ENCODE peak calls at places on chromosome 19, in six cellular contexts. One of them, this sample, is unnamed.

GRCh38 chr19:35004517-35005255 is 4.6 kb downstream of the GRAMD1A start:
- DNase-seq in osteocyte: no peak
- DNase-seq in psoas muscle: no peak
- DNase-seq in PC-3: no peak
- DNase-seq in endothelial cell: no peak
- DNase-seq in B cell: no peak
- DNase-seq in this sample: no peak

GRCh38 chr19:30479231-30479630 is 107.0 kb downstream of the ZNF536 start:
- DNase-seq in PC-3: no peak
- DNase-seq in psoas muscle: no peak
- DNase-seq in osteocyte: no peak
- DNase-seq in endothelial cell: no peak
- DNase-seq in B cell: no peak
- DNase-seq in this sample: no peak

GRCh38 chr19:55358943-55359908 is 3.8 kb downstream of the GARIN5B start:
- DNase-seq in B cell: no peak
- DNase-seq in osteocyte: no peak
- DNase-seq in endothelial cell: no peak
- DNase-seq in PC-3: no peak
- DNase-seq in psoas muscle: no peak
- DNase-seq in this sample: no peak

GRCh38 chr19:49916839-49917733 is 11.9 kb upstream of the ATF5 start:
- DNase-seq in psoas muscle: no peak
- DNase-seq in endothelial cell: no peak
- DNase-seq in PC-3: no peak
- DNase-seq in B cell: no peak
- DNase-seq in osteocyte: no peak
- DNase-seq in this sample: no peak

GRCh38 chr19:50500753-50501151 is 10.2 kb downstream of the JOSD2 start:
- DNase-seq in PC-3: no peak
- DNase-seq in psoas muscle: peak
- DNase-seq in osteocyte: no peak
- DNase-seq in B cell: no peak
- DNase-seq in endothelial cell: no peak
- DNase-seq in this sample: no peak

GRCh38 chr19:13017306-13018036 is 22.2 kb downstream of the NFIX start:
- DNase-seq in psoas muscle: no peak
- DNase-seq in endothelial cell: no peak
- DNase-seq in PC-3: peak
- DNase-seq in osteocyte: no peak
- DNase-seq in B cell: no peak
- DNase-seq in this sample: no peak

GRCh38 chr19:18156841-18157464 is 4.0 kb downstream of the PIK3R2 start:
- DNase-seq in PC-3: peak
- DNase-seq in osteocyte: peak
- DNase-seq in endothelial cell: no peak
- DNase-seq in B cell: no peak
- DNase-seq in psoas muscle: peak
- DNase-seq in this sample: no peak

GRCh38 chr19:15250635-15250993 is 18.4 kb upstream of the EPHX3 start:
- DNase-seq in PC-3: no peak
- DNase-seq in B cell: no peak
- DNase-seq in psoas muscle: no peak
- DNase-seq in endothelial cell: no peak
- DNase-seq in osteocyte: no peak
- DNase-seq in this sample: no peak

GRCh38 chr19:54190942-54191670 is at the start of gene TSEN34:
- DNase-seq in psoas muscle: peak
- DNase-seq in endothelial cell: peak
- DNase-seq in B cell: peak
- DNase-seq in osteocyte: peak
- DNase-seq in PC-3: peak
- DNase-seq in this sample: no peak

DNA sequence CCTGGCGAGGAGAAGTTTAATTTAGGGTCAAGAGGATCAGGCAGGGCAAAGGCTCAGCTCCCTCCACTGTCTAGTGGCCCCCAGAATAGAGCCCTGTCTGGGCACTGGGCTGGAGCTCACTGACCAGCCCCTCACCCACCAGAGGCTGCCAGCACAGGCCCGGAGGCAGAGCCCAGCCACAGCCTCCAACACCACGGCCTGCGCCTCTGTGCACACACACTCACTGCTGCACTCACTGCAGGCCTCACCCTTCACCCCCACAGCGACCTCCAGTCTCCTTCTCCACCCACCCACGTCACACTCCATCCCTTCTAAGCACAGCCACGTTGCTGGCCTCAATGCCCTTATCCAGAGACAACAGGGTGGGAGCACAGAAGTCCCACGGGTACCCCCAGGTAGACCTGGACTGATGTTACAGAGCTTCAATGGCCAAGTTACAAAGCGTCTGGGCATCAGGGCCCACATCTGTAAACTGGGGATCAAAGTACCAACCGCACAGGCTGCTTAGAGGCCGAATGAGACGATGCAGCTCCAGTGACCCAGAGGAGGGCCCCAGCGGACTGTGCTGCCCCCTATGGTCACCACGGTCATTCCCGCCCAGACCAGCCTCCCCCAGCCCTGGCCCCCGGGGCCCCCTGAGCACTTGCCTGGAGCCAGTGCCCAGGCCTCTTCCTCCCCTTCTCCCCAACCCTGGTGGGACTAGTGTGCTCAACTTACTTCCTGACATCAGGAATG is 4.5 kb upstream of the PRKD2 start:
- DNase-seq in endothelial cell: peak
- DNase-seq in osteocyte: no peak
- DNase-seq in psoas muscle: no peak
- DNase-seq in PC-3: no peak
- DNase-seq in B cell: no peak
- DNase-seq in this sample: no peak
- TF ChIP-seq CTCF in endothelial cell: peak
- TF ChIP-seq CTCF in osteocyte: peak
- TF ChIP-seq CTCF in psoas muscle: no peak
- TF ChIP-seq CTCF in PC-3: no peak
- TF ChIP-seq CTCF in B cell: no peak
- TF ChIP-seq CTCF in this sample: no peak

DNA sequence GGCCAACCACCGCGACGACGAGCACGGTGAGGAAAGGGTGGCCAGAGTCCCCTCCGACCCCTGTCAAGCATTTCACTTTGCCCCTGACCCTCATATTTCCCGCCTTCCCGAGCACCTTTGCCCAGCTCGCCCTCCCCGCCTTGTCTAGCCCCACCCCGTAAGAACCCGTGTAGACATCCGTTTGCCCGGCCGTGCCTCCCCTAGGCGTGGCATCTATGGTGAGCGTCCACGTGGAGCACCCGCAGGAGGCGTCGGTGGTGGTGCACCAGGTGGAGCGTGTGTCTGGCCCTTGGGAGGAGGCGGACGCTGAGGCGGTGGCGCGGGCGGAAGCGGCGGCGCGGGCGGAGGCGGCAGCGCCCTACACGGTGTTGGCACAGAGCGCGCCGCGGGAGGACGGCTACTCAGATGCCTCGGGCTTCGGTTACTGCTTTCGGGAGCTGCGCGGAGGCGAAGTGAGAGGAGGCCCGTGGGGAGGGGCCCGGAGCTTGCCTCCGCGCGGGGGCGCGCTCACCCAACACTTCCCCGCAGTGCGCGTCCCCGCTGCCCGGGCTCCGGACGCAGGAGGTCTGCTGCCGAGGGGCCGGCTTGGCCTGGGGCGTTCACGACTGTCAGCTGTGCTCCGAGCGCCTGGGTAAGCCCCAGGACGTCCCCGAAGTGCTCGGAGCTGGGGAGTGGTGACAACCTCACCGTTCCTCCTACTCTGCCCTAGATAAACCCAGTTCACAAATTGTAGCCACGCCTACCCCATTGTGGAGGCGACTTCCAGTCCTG is 4.2 kb downstream of the LTBP4 start:
- DNase-seq in B cell: peak
- DNase-seq in osteocyte: no peak
- DNase-seq in PC-3: peak
- DNase-seq in endothelial cell: peak
- DNase-seq in psoas muscle: peak
- DNase-seq in this sample: no peak
- TF ChIP-seq CTCF in B cell: peak
- TF ChIP-seq CTCF in osteocyte: peak
- TF ChIP-seq CTCF in PC-3: peak
- TF ChIP-seq CTCF in endothelial cell: no peak
- TF ChIP-seq CTCF in psoas muscle: peak
- TF ChIP-seq CTCF in this sample: no peak

GRCh38 chr19:52961981-52962380 is 700 bp downstream of the ZNF816 start:
- DNase-seq in endothelial cell: no peak
- DNase-seq in psoas muscle: no peak
- DNase-seq in B cell: no peak
- DNase-seq in osteocyte: no peak
- DNase-seq in PC-3: peak
- DNase-seq in this sample: no peak
- TF ChIP-seq CTCF in endothelial cell: no peak
- TF ChIP-seq CTCF in psoas muscle: no peak
- TF ChIP-seq CTCF in B cell: no peak
- TF ChIP-seq CTCF in osteocyte: no peak
- TF ChIP-seq CTCF in PC-3: no peak
- TF ChIP-seq CTCF in this sample: no peak

GRCh38 chr19:56837892-56838679 is 2.4 kb downstream of the PEG3 start:
- DNase-seq in psoas muscle: peak
- DNase-seq in PC-3: peak
- DNase-seq in osteocyte: no peak
- DNase-seq in B cell: no peak
- DNase-seq in endothelial cell: no peak
- DNase-seq in this sample: no peak
- TF ChIP-seq CTCF in psoas muscle: peak
- TF ChIP-seq CTCF in PC-3: peak
- TF ChIP-seq CTCF in osteocyte: no peak
- TF ChIP-seq CTCF in B cell: no peak
- TF ChIP-seq CTCF in endothelial cell: no peak
- TF ChIP-seq CTCF in this sample: peak

DNA sequence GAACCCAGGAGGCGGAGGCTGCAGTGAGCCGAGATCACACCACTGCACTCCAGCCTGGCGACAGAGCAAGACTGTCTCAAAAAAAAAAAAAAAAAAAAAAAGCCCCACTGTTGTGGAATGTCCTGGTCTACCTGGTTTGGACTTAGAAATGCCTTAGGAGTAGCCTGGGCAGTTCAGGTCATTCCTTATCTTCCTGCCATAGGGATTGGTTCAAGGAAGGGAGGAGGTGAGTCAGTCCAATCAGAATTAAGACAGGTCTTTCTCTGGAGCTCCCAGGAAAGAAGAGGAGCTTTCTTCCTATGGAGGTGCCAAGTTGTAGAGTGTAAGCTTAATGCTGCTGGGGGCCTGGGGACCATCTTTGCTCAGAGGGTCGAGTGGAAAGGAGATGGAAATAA is 44.8 kb downstream of the SIPA1L3 start:
- DNase-seq in osteocyte: no peak
- DNase-seq in psoas muscle: no peak
- DNase-seq in PC-3: no peak
- DNase-seq in B cell: no peak
- DNase-seq in endothelial cell: no peak
- DNase-seq in this sample: no peak
- TF ChIP-seq CTCF in osteocyte: no peak
- TF ChIP-seq CTCF in psoas muscle: no peak
- TF ChIP-seq CTCF in PC-3: no peak
- TF ChIP-seq CTCF in B cell: no peak
- TF ChIP-seq CTCF in endothelial cell: no peak
- TF ChIP-seq CTCF in this sample: no peak

DNA sequence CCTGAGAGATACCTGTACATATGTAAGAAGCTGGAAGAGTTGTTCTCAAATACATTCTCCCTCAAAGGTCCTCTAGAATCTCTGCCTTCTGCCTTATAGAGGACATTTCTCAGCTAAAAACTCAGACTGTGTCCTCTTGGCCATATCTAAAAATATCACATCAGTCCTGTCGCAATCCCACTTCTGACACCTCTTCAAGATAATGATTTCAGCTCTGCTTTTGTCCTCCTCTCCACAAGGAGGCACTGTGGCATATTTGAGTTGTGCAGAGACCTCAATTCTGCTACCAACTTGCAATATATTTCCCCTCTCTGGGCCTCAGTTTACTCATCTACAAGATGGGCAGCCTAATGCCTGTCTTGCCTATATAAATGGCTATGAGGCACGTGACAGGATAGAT is 16.6 kb downstream of the ADAMTS10 start:
- DNase-seq in PC-3: no peak
- DNase-seq in endothelial cell: no peak
- DNase-seq in psoas muscle: no peak
- DNase-seq in osteocyte: no peak
- DNase-seq in B cell: no peak
- DNase-seq in this sample: no peak
- TF ChIP-seq CTCF in PC-3: peak
- TF ChIP-seq CTCF in endothelial cell: peak
- TF ChIP-seq CTCF in psoas muscle: no peak
- TF ChIP-seq CTCF in osteocyte: peak
- TF ChIP-seq CTCF in B cell: no peak
- TF ChIP-seq CTCF in this sample: no peak

This sample was measured in D721Med.